ENCODE peak calls at places on chromosomes 11 and 22, in nine cellular contexts. U is G401, D is Calu3, Y is NCI-H524, G is HL-60, V is colonic mucosa, F is occipital lobe, B is GF-D8, K is neural crest cell. N is an unnamed sample.
A peak's percentile ranks its signal among the peaks of the same experiment; 100 is the strongest.

GRCh38 chr11:17263803-17264202 is 12.7 kb upstream of the NUCB2 start:
- DNase-seq in U (no peak), D (no peak), Y (no peak), G (no peak), V (no peak), F (no peak), B (no peak), K (no peak), N (no peak)

GRCh38 chr11:126214446-126215240 is 3.1 kb downstream of the FAM118B start:
- DNase-seq in U (no peak), D (peak; percentile 19), Y (no peak), G (no peak), V (peak; percentile 78), F (no peak), B (peak; percentile 97), K (no peak), N (no peak)

GRCh38 chr11:6926208-6927029 is at the start of gene ZNF215:
- DNase-seq in U (peak; percentile 58), D (peak; percentile 29), Y (peak; percentile 69), G (peak; percentile 44), V (peak; percentile 91), F (peak; percentile 67), B (no peak), K (peak; percentile 69), N (peak; percentile 61)

GRCh38 chr11:75520688-75521087 is 5.1 kb downstream of the GDPD5 start:
- DNase-seq in U (peak; percentile 36), D (no peak), Y (no peak), G (no peak), V (no peak), F (no peak), B (no peak), K (no peak), N (no peak)

GRCh38 chr11:122394326-122394725 is 261.2 kb upstream of the UBASH3B start:
- DNase-seq in U (peak; percentile 19), D (no peak), Y (no peak), G (no peak), V (no peak), F (no peak), B (no peak), K (no peak), N (no peak)

GRCh38 chr11:62324738-62325556 is 12.3 kb upstream of the ASRGL1 start:
- DNase-seq in U (peak; percentile 20), D (no peak), Y (peak; percentile 18), G (peak; percentile 63), V (peak; percentile 40), F (no peak), B (peak; percentile 54), K (peak; percentile 50), N (peak; percentile 79)

GRCh38 chr11:111123463-111124398 is 121.8 kb upstream of the POU2AF2 start:
- DNase-seq in U (peak; percentile 63), D (no peak), Y (no peak), G (no peak), V (no peak), F (peak; percentile 2), B (no peak), K (no peak), N (no peak)

GRCh38 chr11:57493507-57494503 is 21.7 kb downstream of the SLC43A1 start:
- DNase-seq in U (peak; percentile 40), D (peak; percentile 82), Y (no peak), G (no peak), V (peak; percentile 65), F (no peak), B (no peak), K (peak; percentile 44), N (peak; percentile 82)

GRCh38 chr11:86818466-86819282 is 18.3 kb downstream of the PRSS23 start:
- DNase-seq in U (peak; percentile 81), D (no peak), Y (no peak), G (peak; percentile 8), V (no peak), F (no peak), B (peak; percentile 49), K (no peak), N (no peak)

GRCh38 chr22:43310311-43310710 is 32.9 kb downstream of the SCUBE1 start:
- DNase-seq in U (no peak), D (no peak), Y (no peak), G (no peak), V (no peak), F (no peak), B (no peak), K (no peak), N (no peak)

GRCh38 chr11:47998733-47999359 is 18.5 kb downstream of the PTPRJ start:
- DNase-seq in U (no peak), D (no peak), Y (no peak), G (no peak), V (peak; percentile 67), F (no peak), B (no peak), K (no peak), N (no peak)

GRCh38 chr22:49555526-49555925 is 272.1 kb downstream of the BRD1 start:
- DNase-seq in U (no peak), D (no peak), Y (no peak), G (no peak), V (no peak), F (no peak), B (no peak), K (no peak), N (no peak)

GRCh38 chr22:38870791-38871359 is 1.1 kb downstream of the CBX6 start:
- DNase-seq in U (no peak), D (no peak), Y (no peak), G (no peak), V (no peak), F (no peak), B (no peak), K (no peak), N (peak; percentile 29)

GRCh38 chr11:30760341-30760740 is 174.2 kb upstream of the MPPED2 start:
- DNase-seq in U (no peak), D (no peak), Y (no peak), G (no peak), V (no peak), F (no peak), B (no peak), K (no peak), N (no peak)

GRCh38 chr11:60710482-60710881 is 11.1 kb downstream of the MS4A8 start:
- DNase-seq in U (no peak), D (no peak), Y (no peak), G (no peak), V (no peak), F (no peak), B (no peak), K (no peak), N (no peak)

GRCh38 chr11:17612221-17613188 is 65.4 kb downstream of the OTOG start:
- DNase-seq in U (no peak), D (no peak), Y (no peak), G (no peak), V (peak; percentile 15), F (no peak), B (no peak), K (no peak), N (peak; percentile 13)

GRCh38 chr11:587978-588380 is 11.7 kb downstream of the PHRF1 start:
- DNase-seq in U (no peak), D (peak; percentile 58), Y (no peak), G (peak; percentile 92), V (no peak), F (no peak), B (no peak), K (no peak), N (peak; percentile 86)

GRCh38 chr11:100647861-100648260 is 39.2 kb upstream of the ARHGAP42 start:
- DNase-seq in U (no peak), D (no peak), Y (no peak), G (no peak), V (no peak), F (no peak), B (no peak), K (no peak), N (no peak)

GRCh38 chr11:111372538-111372937 is 6.5 kb downstream of the POU2AF1 start:
- DNase-seq in U (no peak), D (no peak), Y (no peak), G (no peak), V (no peak), F (no peak), B (no peak), K (no peak), N (no peak)

GRCh38 chr11:116044520-116044919 is 540.3 kb upstream of the CADM1 start:
- DNase-seq in U (no peak), D (no peak), Y (no peak), G (no peak), V (no peak), F (no peak), B (no peak), K (no peak), N (no peak)

GRCh38 chr22:33923660-33924246 is 3.5 kb upstream of the LARGE1 start:
- DNase-seq in U (peak; percentile 85), D (peak; percentile 67), Y (peak; percentile 80), G (peak; percentile 16), V (peak; percentile 82), F (no peak), B (no peak), K (peak; percentile 60), N (peak; percentile 47)

GRCh38 chr22:49825436-49825835 is 2.2 kb downstream of the BRD1 start:
- DNase-seq in U (no peak), D (no peak), Y (no peak), G (no peak), V (no peak), F (no peak), B (no peak), K (no peak), N (no peak)

GRCh38 chr11:62921573-62922188 is 518 bp upstream of the CHRM1 start:
- DNase-seq in U (no peak), D (peak; percentile 42), Y (no peak), G (no peak), V (peak; percentile 57), F (peak; percentile 60), B (no peak), K (no peak), N (no peak)

GRCh38 chr11:117074122-117074521 is 24.1 kb downstream of the SIK3 start:
- DNase-seq in U (no peak), D (no peak), Y (no peak), G (no peak), V (no peak), F (no peak), B (peak; percentile 63), K (no peak), N (no peak)

N was measured in activated CD8-positive, alpha-beta T cell treated with anti-CD3 and anti-CD28 coated beads, Interleukin-2, amount 10 ng/mL, durations not matched to agents 7 days and 5 days.